ENCODE peak calls at places on chromosomes 12 and 14, in seven cellular contexts. Q, V, B, Z, T, E and U are unnamed samples.

GRCh38 chr12:65741662-65742480 is 82.4 kb upstream of the HMGA2 start:
- DNase-seq in Q (peak), V (no peak), B (no peak), Z (peak), T (peak), E (no peak), U (no peak)

GRCh38 chr12:45730116-45730841 is 773 bp downstream of the ARID2 start:
- DNase-seq in Q (peak), V (no peak), B (no peak), Z (peak), T (no peak), E (no peak), U (no peak)

GRCh38 chr12:59149995-59150642 is 229.8 kb upstream of the LRIG3 start:
- DNase-seq in Q (peak), V (peak), B (no peak), Z (peak), T (peak), E (peak), U (peak)

GRCh38 chr14:54562334-54562733 is 4.6 kb upstream of the SAMD4A start:
- DNase-seq in Q (no peak), V (no peak), B (no peak), Z (no peak), T (no peak), E (no peak), U (no peak)

GRCh38 chr14:69695664-69696527 is 71.0 kb upstream of the SRSF5 start:
- DNase-seq in Q (peak), V (no peak), B (no peak), Z (peak), T (no peak), E (no peak), U (no peak)

GRCh38 chr12:105946541-105946940 is 192.2 kb downstream of the NUAK1 start:
- DNase-seq in Q (peak), V (no peak), B (no peak), Z (no peak), T (no peak), E (no peak), U (no peak)

GRCh38 chr14:39739796-39740195 is 307.6 kb upstream of the FBXO33 start:
- DNase-seq in Q (no peak), V (no peak), B (no peak), Z (no peak), T (no peak), E (no peak), U (no peak)

GRCh38 chr14:63940387-63940786 is 87.6 kb downstream of the SYNE2 start:
- DNase-seq in Q (no peak), V (no peak), B (no peak), Z (no peak), T (no peak), E (no peak), U (no peak)

GRCh38 chr14:106094654-106095189 is 568.3 kb downstream of the TMEM121 start:
- DNase-seq in Q (no peak), V (no peak), B (no peak), Z (no peak), T (peak), E (no peak), U (no peak)

GRCh38 chr12:42588308-42588836 is 1.2 kb downstream of the PRICKLE1 start:
- DNase-seq in Q (no peak), V (no peak), B (no peak), Z (no peak), T (no peak), E (no peak), U (no peak)

GRCh38 chr12:52285172-52285745 is 6.1 kb downstream of the KRT81 start:
- DNase-seq in Q (no peak), V (no peak), B (no peak), Z (no peak), T (no peak), E (no peak), U (no peak)

GRCh38 chr12:119869720-119870119 is 7.4 kb downstream of the CIT start:
- DNase-seq in Q (peak), V (peak), B (no peak), Z (no peak), T (no peak), E (no peak), U (no peak)

GRCh38 chr12:47841910-47842309 is 22.2 kb upstream of the HDAC7 start:
- DNase-seq in Q (no peak), V (no peak), B (no peak), Z (no peak), T (no peak), E (no peak), U (no peak)

GRCh38 chr12:6341439-6342139 is at the start of gene TNFRSF1A:
- DNase-seq in Q (peak), V (no peak), B (no peak), Z (peak), T (peak), E (no peak), U (peak)

GRCh38 chr12:50147281-50147680 is 19.9 kb downstream of the CERS5 start:
- DNase-seq in Q (no peak), V (no peak), B (no peak), Z (no peak), T (no peak), E (no peak), U (no peak)
- TF ChIP-seq JUND in Q (no peak), V (no peak), B (no peak), Z (no peak), T (no peak), E (no peak), U (no peak)

GRCh38 chr14:23094666-23095195 is at the start of gene ACIN1:
- DNase-seq in Q (peak), V (peak), B (no peak), Z (peak), T (peak), E (peak), U (peak)
- TF ChIP-seq JUND in Q (no peak), V (no peak), B (no peak), Z (no peak), T (peak), E (no peak), U (no peak)

DNA sequence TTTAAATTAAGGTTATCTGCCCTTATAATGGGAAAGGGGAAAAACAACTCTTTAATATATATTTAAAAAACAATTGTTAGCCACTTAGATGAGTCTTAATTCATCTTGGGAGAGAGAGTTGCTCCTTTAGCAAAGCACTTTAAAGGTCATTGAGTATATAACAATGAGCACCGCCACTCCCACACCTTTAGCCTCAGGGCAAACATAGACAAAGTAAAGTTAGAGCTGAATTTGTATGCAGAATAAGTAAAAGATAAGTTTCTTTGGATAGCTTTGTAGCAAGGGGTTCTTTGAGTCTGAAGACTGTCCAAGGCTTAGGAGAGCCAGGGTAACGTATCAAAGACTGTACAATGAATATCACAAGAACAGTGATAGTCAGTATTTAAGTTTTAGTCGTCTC is 728.8 kb upstream of the LMO3 start:
- DNase-seq in Q (no peak), V (no peak), B (no peak), Z (no peak), T (no peak), E (no peak), U (no peak)
- TF ChIP-seq JUND in Q (no peak), V (no peak), B (no peak), Z (no peak), T (no peak), E (no peak), U (no peak)

DNA sequence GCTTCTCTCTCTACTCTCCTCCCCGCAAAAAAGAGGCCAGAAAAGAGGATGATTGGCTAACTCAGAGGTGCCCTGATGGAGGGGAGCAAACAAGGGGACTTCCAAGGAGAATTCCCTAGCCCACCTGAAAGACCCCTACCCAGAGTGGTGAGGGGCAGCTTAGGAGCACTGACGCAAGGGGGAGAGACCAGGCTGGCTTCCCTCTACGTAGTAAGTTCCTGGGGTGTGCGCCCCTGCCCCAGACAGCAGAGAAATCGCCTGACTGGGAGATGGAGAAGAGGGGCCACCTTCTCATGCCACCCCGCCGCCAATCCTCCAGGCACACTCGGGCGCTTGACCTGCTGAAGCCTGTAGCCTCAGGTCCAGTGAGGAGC is 2.1 kb upstream of the DIO3 start:
- DNase-seq in Q (no peak), V (no peak), B (no peak), Z (peak), T (no peak), E (no peak), U (no peak)
- TF ChIP-seq JUND in Q (no peak), V (no peak), B (no peak), Z (no peak), T (no peak), E (no peak), U (no peak)

GRCh38 chr12:10363922-10364838 is 25.7 kb downstream of the KLRK1 start:
- DNase-seq in Q (peak), V (no peak), B (no peak), Z (no peak), T (peak), E (peak), U (no peak)
- TF ChIP-seq JUND in Q (no peak), V (no peak), B (no peak), Z (no peak), T (no peak), E (no peak), U (no peak)

GRCh38 chr14:98945611-98946570 is 326.1 kb downstream of the BCL11B start:
- DNase-seq in Q (no peak), V (no peak), B (no peak), Z (no peak), T (no peak), E (no peak), U (no peak)
- TF ChIP-seq JUND in Q (no peak), V (no peak), B (no peak), Z (no peak), T (no peak), E (no peak), U (no peak)

DNA sequence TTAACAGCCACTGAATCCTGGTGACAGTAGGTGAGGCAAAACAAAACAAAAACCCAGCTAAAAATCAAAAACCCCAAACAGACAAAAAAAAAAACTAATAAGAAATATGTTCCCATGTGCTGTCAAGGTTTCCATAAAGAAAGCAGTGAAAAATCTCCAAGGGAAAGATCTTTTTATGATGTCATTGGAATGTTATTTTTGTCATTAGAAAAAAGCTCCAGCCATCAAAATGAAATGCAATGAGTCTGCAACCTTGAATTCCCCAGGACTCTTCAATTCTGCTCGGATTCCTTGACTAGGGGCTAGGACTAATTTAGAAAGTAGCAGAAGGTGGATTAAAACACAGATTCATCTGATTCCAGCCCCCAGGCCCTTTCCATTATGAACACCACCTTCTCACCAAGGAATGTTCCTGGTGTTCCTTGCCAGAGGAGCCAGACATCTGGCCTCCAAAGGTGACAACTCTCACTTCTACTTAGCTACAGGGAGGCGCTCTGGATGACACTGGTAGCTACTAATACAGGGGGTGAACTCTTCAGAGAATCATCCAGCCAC is 6.0 kb upstream of the PCNX1 start:
- DNase-seq in Q (no peak), V (no peak), B (no peak), Z (no peak), T (no peak), E (no peak), U (no peak)
- TF ChIP-seq JUND in Q (no peak), V (no peak), B (no peak), Z (peak), T (no peak), E (no peak), U (no peak)

GRCh38 chr12:102659200-102659911 is 179.0 kb upstream of the IGF1 start:
- DNase-seq in Q (no peak), V (no peak), B (no peak), Z (no peak), T (no peak), E (no peak), U (no peak)
- TF ChIP-seq JUND in Q (no peak), V (no peak), B (no peak), Z (no peak), T (no peak), E (no peak), U (no peak)

DNA sequence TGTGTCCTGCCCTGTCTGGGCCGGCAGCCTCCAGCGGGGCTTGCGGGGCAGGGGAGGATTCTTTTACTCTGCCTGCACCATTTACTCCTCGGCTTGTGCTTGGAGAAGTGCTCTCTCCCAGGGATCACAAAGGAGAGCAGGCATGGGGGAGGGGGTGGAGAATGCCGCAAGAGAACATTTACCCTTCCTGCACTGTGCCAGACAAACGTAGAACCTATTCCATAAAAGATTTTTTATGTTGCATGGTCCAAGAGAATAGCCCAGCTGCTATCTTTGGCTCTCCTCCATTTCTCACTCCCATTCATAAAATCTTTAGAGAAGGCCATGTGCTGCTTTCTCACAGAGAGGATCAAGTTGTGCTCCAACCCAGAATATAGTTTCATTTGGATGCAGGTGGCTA is 159.4 kb downstream of the SPTSSA start:
- DNase-seq in Q (no peak), V (no peak), B (no peak), Z (no peak), T (no peak), E (no peak), U (no peak)
- TF ChIP-seq JUND in Q (no peak), V (no peak), B (no peak), Z (no peak), T (no peak), E (no peak), U (no peak)

GRCh38 chr12:25115677-25116076 is 79.3 kb downstream of the DNAI7 start:
- DNase-seq in Q (no peak), V (no peak), B (no peak), Z (no peak), T (peak), E (no peak), U (no peak)

GRCh38 chr12:25121916-25122315 is 73.0 kb downstream of the DNAI7 start:
- DNase-seq in Q (no peak), V (no peak), B (no peak), Z (no peak), T (no peak), E (no peak), U (no peak)

GRCh38 chr12:25121110-25121509 is 73.8 kb downstream of the DNAI7 start:
- DNase-seq in Q (no peak), V (no peak), B (no peak), Z (no peak), T (no peak), E (no peak), U (no peak)

GRCh38 chr12:25123126-25123525 is 71.8 kb downstream of the DNAI7 start:
- DNase-seq in Q (no peak), V (no peak), B (no peak), Z (no peak), T (no peak), E (no peak), U (no peak)

DNA sequence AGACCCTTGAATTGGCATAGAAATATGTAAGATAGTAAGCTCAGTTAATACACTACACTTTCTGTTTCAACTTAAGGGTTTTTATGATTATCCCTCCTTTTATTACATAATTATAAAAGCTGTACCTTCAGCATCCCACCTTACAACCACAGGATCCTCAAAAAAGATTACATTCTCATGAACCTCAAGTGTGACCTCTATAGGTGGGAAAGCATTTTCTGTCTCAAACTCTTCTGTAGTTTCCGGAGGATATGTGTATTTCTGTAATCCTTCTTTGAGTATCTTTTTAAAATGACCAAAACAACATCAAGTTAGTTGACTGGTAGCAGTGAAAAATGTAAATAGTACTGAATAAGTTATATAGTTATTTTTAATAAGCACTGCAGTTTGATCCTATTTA is 75.9 kb downstream of the DNAI7 start:
- DNase-seq in Q (no peak), V (no peak), B (no peak), Z (no peak), T (no peak), E (no peak), U (no peak)
- TF ChIP-seq JUND in Q (no peak), V (no peak), B (no peak), Z (no peak), T (no peak), E (no peak), U (no peak)